ENCODE peak calls at places on chromosomes 4 and X, in seven cellular contexts. A, B, T, F, W, H and X are unnamed samples.

GRCh38 chr4:145186719-145187118 is 6.3 kb upstream of the OTUD4 start:
- ATAC-seq in A (no peak), B (no peak), T (no peak), F (no peak), W (peak; percentile 31), H (no peak), X (no peak)

GRCh38 chr4:183175631-183176232 is 76.7 kb downstream of the WWC2 start:
- ATAC-seq in A (peak; percentile 73), B (no peak), T (no peak), F (peak; percentile 48), W (no peak), H (peak; percentile 76), X (no peak)

GRCh38 chr4:88998941-88999340 is 58.0 kb downstream of the FAM13A start:
- ATAC-seq in A (no peak), B (no peak), T (no peak), F (no peak), W (no peak), H (no peak), X (no peak)

GRCh38 chr4:79673898-79674297 is 265.9 kb upstream of the GK2 start:
- ATAC-seq in A (no peak), B (no peak), T (no peak), F (no peak), W (no peak), H (no peak), X (no peak)

GRCh38 chr4:38371391-38371851 is 292.6 kb upstream of the KLF3 start:
- ATAC-seq in A (no peak), B (no peak), T (peak; percentile 15), F (no peak), W (peak; percentile 28), H (peak; percentile 27), X (no peak)

GRCh38 chrX:106948641-106949040 is 28.4 kb downstream of the CLDN2 start:
- ATAC-seq in A (no peak), B (no peak), T (no peak), F (peak; percentile 80), W (no peak), H (no peak), X (no peak)

GRCh38 chr4:153497988-153498967 is 32.1 kb downstream of the TMEM131L start:
- ATAC-seq in A (no peak), B (peak; percentile 44), T (no peak), F (no peak), W (peak; percentile 62), H (peak; percentile 79), X (peak; percentile 60)

GRCh38 chr4:65249111-65249510 is 421.2 kb downstream of the EPHA5 start:
- ATAC-seq in A (no peak), B (no peak), T (no peak), F (no peak), W (no peak), H (no peak), X (no peak)

GRCh38 chr4:75376543-75376942 is 137.7 kb downstream of the RCHY1 start:
- ATAC-seq in A (no peak), B (no peak), T (no peak), F (no peak), W (no peak), H (no peak), X (no peak)

GRCh38 chrX:70231666-70232065 is 2.8 kb upstream of the AWAT1 start:
- ATAC-seq in A (peak; percentile 57), B (no peak), T (no peak), F (no peak), W (no peak), H (no peak), X (no peak)

GRCh38 chrX:99184153-99184552 is 1225.9 kb downstream of the PCDH19 start:
- ATAC-seq in A (peak; percentile 87), B (no peak), T (no peak), F (no peak), W (no peak), H (no peak), X (no peak)

GRCh38 chr4:145278341-145279121 is 98.1 kb upstream of the OTUD4 start:
- ATAC-seq in A (no peak), B (no peak), T (no peak), F (no peak), W (peak; percentile 23), H (peak; percentile 70), X (no peak)

GRCh38 chrX:79167437-79167836 is 22.9 kb downstream of the GPR174 start:
- ATAC-seq in A (no peak), B (no peak), T (no peak), F (no peak), W (no peak), H (no peak), X (no peak)

GRCh38 chr4:152771736-152772533 is 7.6 kb downstream of the TIGD4 start:
- ATAC-seq in A (no peak), B (no peak), T (no peak), F (no peak), W (no peak), H (no peak), X (no peak)

GRCh38 chr4:87465739-87466366 is 43.5 kb downstream of the NUDT9 start:
- ATAC-seq in A (peak; percentile 39), B (no peak), T (peak; percentile 63), F (peak; percentile 54), W (peak; percentile 67), H (peak; percentile 65), X (no peak)

GRCh38 chrX:137916090-137916746 is 350.3 kb downstream of the ZIC3 start:
- ATAC-seq in A (no peak), B (no peak), T (no peak), F (no peak), W (no peak), H (no peak), X (no peak)

GRCh38 chrX:108216405-108216804 is 124.8 kb downstream of the ATG4A start:
- ATAC-seq in A (no peak), B (no peak), T (no peak), F (no peak), W (no peak), H (no peak), X (no peak)
- H3K27ac ChIP-seq in A (no peak overlapping the region), B (no peak overlapping the region), T (no peak overlapping the region), F (no peak overlapping the region), W (no peak overlapping the region), H (no peak overlapping the region), X (peak overlapping the region; percentile 65)

GRCh38 chrX:9912341-9912740 is 54.8 kb upstream of the CLDN34 start:
- ATAC-seq in A (no peak), B (no peak), T (no peak), F (peak; percentile 34), W (no peak), H (peak; percentile 28), X (no peak)
- H3K4me3 ChIP-seq in A (no peak overlapping the region), B (no peak overlapping the region), T (no peak overlapping the region), F (no peak overlapping the region), W (no peak overlapping the region), H (peak overlapping the region; percentile 21), X (no peak overlapping the region)

GRCh38 chrX:154785711-154786110 is 19.6 kb downstream of the MPP1 start:
- ATAC-seq in A (no peak), B (no peak), T (peak; percentile 30), F (no peak), W (no peak), H (no peak), X (no peak)

GRCh38 chrX:154779261-154779660 is 16.6 kb downstream of the DKC1 start:
- ATAC-seq in A (peak; percentile 11), B (no peak), T (no peak), F (peak; percentile 21), W (no peak), H (peak; percentile 78), X (no peak)

GRCh38 chrX:154780968-154781367 is 18.3 kb downstream of the DKC1 start:
- ATAC-seq in A (peak; percentile 17), B (no peak), T (no peak), F (peak; percentile 20), W (no peak), H (no peak), X (no peak)

DNA sequence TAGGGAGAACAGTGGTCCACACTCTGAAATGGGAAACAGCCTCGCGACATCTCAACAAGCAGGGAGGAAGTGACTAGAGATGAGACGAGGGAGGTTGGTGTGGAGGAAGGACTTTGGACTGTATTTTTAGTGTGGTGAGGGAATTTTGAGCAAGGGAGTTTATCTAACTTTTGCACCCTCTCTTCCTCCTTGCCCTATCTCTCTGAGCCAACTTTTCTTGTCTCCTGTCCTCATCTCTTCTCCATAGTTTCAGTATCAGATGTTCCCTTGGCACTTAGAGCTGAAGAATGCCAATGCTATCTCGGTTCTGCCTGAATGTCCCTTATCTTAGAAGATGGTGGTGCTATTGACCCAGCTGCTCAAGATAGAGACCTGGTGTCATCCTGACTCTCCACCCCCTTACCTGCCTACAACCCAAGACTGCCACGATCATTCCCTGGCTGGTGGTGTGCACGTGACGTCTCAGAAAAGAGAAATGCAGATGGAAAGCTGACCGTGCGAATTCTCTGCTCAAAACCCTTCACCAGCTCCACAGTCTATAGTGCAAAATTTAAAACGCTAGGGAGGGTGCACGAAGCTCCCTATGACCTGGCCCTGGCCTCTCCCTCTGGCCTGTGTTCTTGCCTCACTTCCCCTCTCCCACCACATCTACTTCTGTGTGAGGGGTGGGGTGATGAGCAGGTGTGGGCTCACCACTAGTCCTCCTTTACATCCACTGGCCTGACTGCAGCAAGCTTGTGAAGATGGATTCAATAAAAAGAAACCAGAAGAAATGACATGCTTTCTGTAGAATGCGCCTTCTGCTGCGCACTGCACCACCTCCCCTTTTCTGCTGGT is 20.9 kb downstream of the MPP1 start:
- ATAC-seq in A (no peak), B (no peak), T (no peak), F (no peak), W (no peak), H (no peak), X (no peak)
- TF ChIP-seq POLR2A in A (no peak), B (no peak), T (no peak), F (no peak), W (no peak), H (no peak), X (no peak)

GRCh38 chr4:185883591-185883990 is 71.6 kb upstream of the SORBS2 start:
- ATAC-seq in A (no peak), B (no peak), T (no peak), F (no peak), W (no peak), H (no peak), X (no peak)

GRCh38 chr4:185880571-185880970 is 68.6 kb upstream of the SORBS2 start:
- ATAC-seq in A (peak; percentile 90), B (no peak), T (peak; percentile 47), F (no peak), W (no peak), H (no peak), X (no peak)

GRCh38 chr4:185878633-185879032 is 66.6 kb upstream of the SORBS2 start:
- ATAC-seq in A (no peak), B (peak; percentile 81), T (no peak), F (no peak), W (no peak), H (no peak), X (no peak)

GRCh38 chr4:185881427-185881826 is 69.4 kb upstream of the SORBS2 start:
- ATAC-seq in A (no peak), B (no peak), T (peak; percentile 52), F (no peak), W (no peak), H (no peak), X (no peak)

DNA sequence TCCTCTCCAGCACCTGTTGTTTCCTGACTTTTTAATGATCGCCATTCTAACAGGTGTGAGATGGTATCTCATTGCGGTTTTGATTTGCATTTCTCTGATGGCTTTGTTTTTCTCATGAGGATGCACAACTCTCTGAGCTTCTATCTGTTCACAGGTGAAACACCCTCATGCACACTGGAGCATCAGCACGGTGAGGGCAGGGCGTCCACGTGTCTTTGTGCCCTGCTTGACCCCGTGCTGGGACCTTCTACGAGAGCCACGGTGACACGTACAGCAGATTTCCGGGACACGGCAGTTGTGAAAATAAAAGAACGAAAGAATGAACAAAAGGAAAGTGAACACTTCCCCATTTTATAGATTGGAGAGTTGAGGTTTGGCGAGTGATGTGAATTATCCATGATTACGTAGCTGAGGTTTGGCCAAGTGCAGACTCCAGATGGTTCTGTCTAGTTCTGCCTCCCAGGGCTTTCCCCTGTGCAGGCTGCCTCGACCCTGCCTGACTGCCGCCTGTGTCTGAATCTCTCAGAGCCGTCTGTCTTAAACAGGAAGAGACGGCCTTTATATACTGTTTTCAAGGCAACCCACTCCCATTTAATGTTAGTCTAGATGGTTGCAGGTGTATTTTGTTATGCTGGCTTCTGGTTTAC is 67.8 kb upstream of the SORBS2 start:
- ATAC-seq in A (no peak), B (no peak), T (no peak), F (no peak), W (no peak), H (no peak), X (no peak)
- H3K27ac ChIP-seq in A (no peak overlapping the region), B (no peak overlapping the region), T (no peak overlapping the region), F (no peak overlapping the region), W (no peak overlapping the region), H (no peak overlapping the region), X (no peak overlapping the region)